ENCODE peak calls at places on chromosomes 4 and X, in eight cellular contexts. J, T, E, V, X, O, A and C are unnamed samples.
A peak's percentile ranks its signal among the peaks of the same experiment; 100 is the strongest.

GRCh38 chr4:52057196-52057595 is 6.1 kb downstream of the SPATA18 start:
- DNase-seq in X (no peak), T (no peak), O (no peak), A (no peak), J (no peak), V (no peak), E (no peak), C (no peak)

GRCh38 chrX:122418758-122419157 is 765.3 kb upstream of the GRIA3 start:
- DNase-seq in E (no peak), A (no peak), T (no peak), J (no peak), V (no peak), O (no peak), X (no peak), C (no peak)

GRCh38 chr4:168800926-168801325 is 209.1 kb downstream of the CBR4 start:
- DNase-seq in T (no peak), X (no peak), O (no peak), E (no peak), A (no peak), J (no peak), V (no peak), C (no peak)

GRCh38 chrX:95063554-95063953 is 1389.5 kb downstream of the FAM133A start:
- DNase-seq in X (no peak), A (no peak), J (no peak), T (no peak), V (no peak), E (no peak), O (no peak), C (no peak)

GRCh38 chr4:179097741-179098140 is 1655.5 kb upstream of the AGA start:
- DNase-seq in E (no peak), A (no peak), X (no peak), V (no peak), O (no peak), J (no peak), T (no peak), C (no peak)

GRCh38 chr4:182240161-182241130 is 2.8 kb upstream of the TENM3 start:
- DNase-seq in V (no peak), X (no peak), T (peak; percentile 80), J (peak; percentile 82), E (no peak), A (no peak), O (no peak), C (no peak)

GRCh38 chr4:82046796-82047195 is 327.0 kb downstream of the HNRNPD start:
- DNase-seq in O (no peak), A (no peak), T (no peak), E (no peak), V (no peak), J (no peak), X (no peak), C (no peak)

GRCh38 chr4:185803015-185803414 is 9.0 kb downstream of the SORBS2 start:
- DNase-seq in T (no peak), E (no peak), O (no peak), X (no peak), A (no peak), V (no peak), J (no peak), C (no peak)

GRCh38 chr4:133544097-133544496 is 395.0 kb downstream of the PCDH10 start:
- DNase-seq in T (no peak), A (no peak), O (no peak), J (no peak), X (no peak), E (no peak), V (no peak), C (no peak)

GRCh38 chr4:98572697-98573096 is 85.7 kb downstream of the TSPAN5 start:
- DNase-seq in E (no peak), X (peak; percentile 42), A (no peak), V (no peak), O (no peak), T (no peak), J (no peak), C (no peak)

GRCh38 chrX:139823806-139824205 is 109.0 kb downstream of the ATP11C start:
- DNase-seq in T (no peak), J (peak; percentile 31), E (peak; percentile 68), A (no peak), O (no peak), X (no peak), V (no peak), C (no peak)

DNA sequence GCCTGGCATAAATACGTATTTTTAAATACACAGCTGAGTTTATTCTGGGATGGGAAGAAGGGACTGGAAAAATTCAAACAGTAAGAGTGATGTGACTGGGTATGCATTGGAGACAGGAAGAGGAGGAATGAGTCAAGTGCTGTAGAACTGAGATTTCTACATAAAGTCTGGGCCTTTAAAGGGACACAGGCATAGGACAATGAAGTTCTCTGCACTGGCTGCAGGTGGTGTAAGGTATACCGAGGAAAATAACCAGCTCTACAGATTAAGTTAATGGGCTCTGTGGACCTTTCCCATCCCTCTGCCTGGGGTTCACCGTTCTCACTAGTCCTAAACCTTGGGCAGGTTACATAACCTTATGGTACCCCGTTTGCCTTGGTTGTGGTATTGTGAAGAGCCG is 68.7 kb downstream of the DHX15 start:
- DNase-seq in A (no peak), V (no peak), O (no peak), X (no peak), E (no peak), J (no peak), T (no peak), C (no peak)
- H3K36me3 ChIP-seq in A (no peaks in the 10 kb centered on the region), V (peaks cover 48% of the 10 kb centered on the region), O (peaks cover 14% of the 10 kb centered on the region), X (peaks cover 28% of the 10 kb centered on the region), E (peaks cover 8% of the 10 kb centered on the region), J (peaks cover 7% of the 10 kb centered on the region), T (no peaks in the 10 kb centered on the region), C (no peaks in the 10 kb centered on the region)

GRCh38 chr4:1312821-1313640 is 23.3 kb downstream of the MAEA start:
- DNase-seq in T (no peak), E (no peak), A (no peak), J (no peak), X (no peak), O (no peak), V (peak; percentile 44), C (no peak)
- H3K36me3 ChIP-seq in T (peaks cover 46% of the 10 kb centered on the region), E (peaks cover 56% of the 10 kb centered on the region), A (peaks cover 3% of the 10 kb centered on the region), J (peaks cover 33% of the 10 kb centered on the region), X (peaks cover 64% of the 10 kb centered on the region), O (peaks cover 53% of the 10 kb centered on the region), V (peaks cover 77% of the 10 kb centered on the region), C (peaks cover 52% of the 10 kb centered on the region)

DNA sequence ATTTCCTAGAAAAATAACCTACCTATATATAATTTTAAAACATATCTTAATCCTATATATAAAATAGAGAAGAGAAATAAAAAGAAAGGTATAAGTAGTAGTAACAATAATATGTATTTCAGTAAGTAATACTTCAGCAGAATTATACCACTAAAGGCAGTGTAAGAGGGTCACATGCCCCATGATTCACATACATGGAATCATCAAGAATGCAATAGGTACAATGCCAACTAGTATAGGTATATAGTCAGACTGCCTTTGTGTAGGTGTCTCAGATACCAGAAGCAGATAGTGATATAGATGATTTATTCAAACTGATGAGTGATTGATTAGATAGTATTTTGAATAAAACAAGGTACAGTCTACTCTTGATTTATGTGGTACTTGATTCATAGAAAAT is 9.4 kb downstream of the AIMP1 start:
- DNase-seq in T (no peak), E (no peak), X (no peak), V (no peak), J (no peak), O (no peak), A (no peak), C (no peak)
- H3K36me3 ChIP-seq in T (peaks cover 40% of the 10 kb centered on the region), E (peaks cover 55% of the 10 kb centered on the region), X (peaks cover 39% of the 10 kb centered on the region), V (peaks cover 76% of the 10 kb centered on the region), J (peaks cover 19% of the 10 kb centered on the region), O (peaks cover 53% of the 10 kb centered on the region), A (no peaks in the 10 kb centered on the region), C (peaks cover 4% of the 10 kb centered on the region)

DNA sequence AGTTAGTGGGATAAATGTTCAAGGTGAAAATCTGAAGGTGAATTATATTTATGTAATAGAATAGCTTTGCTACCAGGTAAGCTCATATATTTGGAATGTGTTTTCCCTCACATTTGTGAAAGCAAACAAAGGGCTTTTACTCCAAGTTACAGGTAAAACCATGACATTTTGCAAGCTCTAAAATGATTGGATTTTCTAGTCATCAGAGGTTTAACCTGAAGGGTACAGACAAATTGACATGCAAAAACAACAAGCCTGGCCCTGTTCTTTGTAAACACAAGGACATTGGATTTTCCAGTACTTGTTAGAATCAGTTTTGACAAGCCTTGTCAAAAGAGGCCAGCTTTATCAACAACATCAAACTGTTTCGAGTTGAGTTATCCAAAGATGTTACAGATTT is 51.7 kb downstream of the ZFX start:
- DNase-seq in E (no peak), T (no peak), O (no peak), X (no peak), A (no peak), J (no peak), V (no peak), C (no peak)
- H3K36me3 ChIP-seq in E (no peaks in the 10 kb centered on the region), T (no peaks in the 10 kb centered on the region), O (no peaks in the 10 kb centered on the region), X (peaks cover 14% of the 10 kb centered on the region), A (no peaks in the 10 kb centered on the region), J (peaks cover 7% of the 10 kb centered on the region), V (peaks cover 17% of the 10 kb centered on the region), C (no peaks in the 10 kb centered on the region)

DNA sequence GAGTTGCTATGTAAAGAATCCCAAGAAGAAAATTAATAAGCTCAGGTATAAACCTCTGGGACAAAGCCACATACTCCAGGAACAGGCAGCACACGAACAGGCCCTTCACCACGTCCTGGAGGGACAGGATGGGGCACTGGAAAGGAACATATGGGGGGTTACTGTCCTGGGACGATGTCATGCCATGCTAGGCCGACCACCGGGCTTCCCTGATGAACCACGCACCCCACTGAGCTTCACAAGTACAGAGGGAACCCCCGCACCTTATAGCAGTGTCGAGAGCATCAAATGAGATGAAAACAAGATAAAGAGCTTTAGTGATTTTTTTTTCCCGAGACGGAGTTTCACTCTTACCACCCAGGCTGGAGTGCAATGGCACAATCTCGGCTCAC is 19.1 kb downstream of the NOP14 start:
- DNase-seq in E (no peak), V (peak; percentile 54), X (no peak), J (no peak), T (peak; percentile 47), O (no peak), A (peak; percentile 7), C (no peak)
- H3K36me3 ChIP-seq in E (peaks cover 97% of the 10 kb centered on the region), V (peaks cover 100% of the 10 kb centered on the region), X (peaks cover 96% of the 10 kb centered on the region), J (peaks cover 90% of the 10 kb centered on the region), T (peaks cover 96% of the 10 kb centered on the region), O (peaks cover 96% of the 10 kb centered on the region), A (no peaks in the 10 kb centered on the region), C (peaks cover 97% of the 10 kb centered on the region)

GRCh38 chrX:1466232-1466661 is 13.5 kb upstream of the ASMTL start:
- DNase-seq in J (no peak), V (peak; percentile 84), X (no peak), E (peak; percentile 60), T (peak; percentile 29), A (no peak), O (no peak), C (no peak)
- H3K36me3 ChIP-seq in J (no peaks in the 10 kb centered on the region), V (peaks cover 35% of the 10 kb centered on the region), X (no peaks in the 10 kb centered on the region), E (no peaks in the 10 kb centered on the region), T (no peaks in the 10 kb centered on the region), A (no peaks in the 10 kb centered on the region), O (no peaks in the 10 kb centered on the region), C (no peaks in the 10 kb centered on the region)

DNA sequence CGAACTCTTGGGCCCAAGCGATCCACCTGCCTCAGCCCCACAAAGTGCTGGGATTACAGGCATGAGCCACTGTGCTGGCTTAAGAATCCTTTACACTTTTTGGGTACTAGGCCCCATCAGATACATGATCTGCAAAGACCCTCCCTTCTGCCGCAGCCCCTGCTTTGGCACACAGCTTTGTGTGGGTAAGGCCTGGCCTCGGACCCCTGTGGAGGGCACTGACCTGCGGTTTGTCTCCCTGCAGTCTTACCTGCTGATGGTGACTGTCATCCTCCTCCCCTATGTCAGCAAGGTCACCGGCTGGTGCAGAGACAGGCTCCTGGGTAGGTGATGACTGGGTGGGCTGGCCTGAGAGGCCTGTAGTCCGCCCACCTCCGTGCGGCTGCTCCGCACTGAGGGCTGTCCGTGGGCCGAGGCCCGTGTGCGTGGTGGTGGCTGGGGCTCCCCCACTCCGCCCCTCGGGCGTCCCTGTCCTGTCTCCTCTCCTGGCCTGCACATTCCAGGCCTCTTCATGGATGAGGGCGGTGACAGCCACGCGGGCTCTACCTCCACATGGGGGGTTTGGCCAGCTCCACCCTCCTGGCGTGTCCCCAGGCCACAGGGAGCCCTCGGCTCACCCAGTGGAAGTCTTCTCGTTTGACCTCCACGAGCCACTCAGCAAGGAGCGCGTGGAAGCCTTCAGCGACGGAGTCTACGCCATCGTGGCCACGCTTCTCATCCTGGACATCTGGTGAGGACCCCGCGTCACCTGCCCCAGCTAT is 18.0 kb downstream of the DGKQ start:
- DNase-seq in X (no peak), T (no peak), O (no peak), E (peak; percentile 61), A (no peak), V (peak; percentile 59), J (no peak), C (peak; percentile 6)
- H3K36me3 ChIP-seq in X (peaks cover 10% of the 10 kb centered on the region), T (no peaks in the 10 kb centered on the region), O (peaks cover 46% of the 10 kb centered on the region), E (peaks cover 59% of the 10 kb centered on the region), A (no peaks in the 10 kb centered on the region), V (peaks cover 92% of the 10 kb centered on the region), J (peaks cover 4% of the 10 kb centered on the region), C (peaks cover 9% of the 10 kb centered on the region)